ENCODE peak calls at places on chromosomes 12 and 14, in seven cellular contexts. M, O, P, K, H, J and B are unnamed samples.

GRCh38 chr12:50387972-50388478 is 8.4 kb downstream of the FAM186A start:
- DNase-seq in P (no peak), M (no peak), H (no peak), K (peak; percentile 33), O (no peak), J (no peak), B (no peak)

GRCh38 chr12:4107436-4107878 is 166.1 kb upstream of the CCND2 start:
- DNase-seq in M (no peak), H (peak; percentile 31), O (no peak), P (peak; percentile 39), K (peak; percentile 25), J (no peak), B (peak; percentile 30)

GRCh38 chr12:104237930-104238329 is 22.4 kb downstream of the TXNRD1 start:
- DNase-seq in M (no peak), P (no peak), K (no peak), H (no peak), O (no peak), J (no peak), B (no peak)

GRCh38 chr12:119206348-119207075 is 27.8 kb downstream of the HSPB8 start:
- DNase-seq in J (no peak), O (no peak), M (no peak), P (no peak), K (peak; percentile 34), H (no peak), B (no peak)

GRCh38 chr12:51887476-51888315 is at the start of gene ANKRD33:
- DNase-seq in M (no peak), K (peak; percentile 98), J (no peak), H (no peak), O (no peak), P (no peak), B (no peak)

GRCh38 chr12:22275847-22276246 is 58.7 kb downstream of the ST8SIA1 start:
- DNase-seq in J (peak; percentile 66), O (peak; percentile 98), M (peak; percentile 62), P (no peak), H (peak; percentile 28), K (peak; percentile 80), B (peak; percentile 83)

GRCh38 chr12:104358353-104359003 is 54.9 kb downstream of the EID3 start:
- DNase-seq in O (no peak), P (peak; percentile 43), J (peak; percentile 42), K (peak; percentile 56), M (peak; percentile 73), H (peak; percentile 70), B (no peak)

GRCh38 chr12:49342914-49343731 is 3.6 kb upstream of the DNAJC22 start:
- DNase-seq in K (peak; percentile 33), P (no peak), M (no peak), O (no peak), J (no peak), H (peak; percentile 15), B (no peak)

GRCh38 chr14:65229431-65230286 is 127.3 kb upstream of the MAX start:
- DNase-seq in P (no peak), H (peak; percentile 20), J (no peak), O (peak; percentile 51), K (no peak), M (peak; percentile 56), B (no peak)

GRCh38 chr12:121668750-121669524 is 517 bp downstream of the MORN3 start:
- DNase-seq in K (peak; percentile 77), M (no peak), O (no peak), J (no peak), P (peak; percentile 24), H (no peak), B (no peak)

GRCh38 chr12:52528641-52529143 is 8.5 kb upstream of the KRT5 start:
- DNase-seq in H (peak; percentile 54), K (no peak), P (no peak), O (no peak), M (no peak), J (peak; percentile 69), B (no peak)

GRCh38 chr12:58416211-58416610 is 474.8 kb downstream of the ATP23 start:
- DNase-seq in J (no peak), M (no peak), O (peak; percentile 76), H (no peak), K (no peak), P (no peak), B (no peak)

GRCh38 chr14:91403069-91403600 is 14.5 kb downstream of the CCDC88C start:
- DNase-seq in P (no peak), M (peak; percentile 31), K (no peak), H (no peak), J (no peak), O (no peak), B (no peak)
- H3K4me3 ChIP-seq in P (peak overlapping the region; percentile 40), M (peak overlapping the region; percentile 23), K (no peak overlapping the region), H (peak overlapping the region; percentile 3), J (no peak overlapping the region), O (no peak overlapping the region), B (no peak overlapping the region)

GRCh38 chr12:29639893-29640495 is 142.5 kb upstream of the OVCH1 start:
- DNase-seq in M (no peak), O (no peak), K (no peak), P (no peak), J (no peak), H (no peak), B (no peak)

GRCh38 chr12:29644536-29645162 is 139.1 kb downstream of the TMTC1 start:
- DNase-seq in J (no peak), M (no peak), H (no peak), P (no peak), K (no peak), O (no peak), B (no peak)

GRCh38 chr12:29638528-29638927 is 141.0 kb upstream of the OVCH1 start:
- DNase-seq in J (no peak), P (no peak), O (no peak), H (no peak), M (no peak), K (no peak), B (no peak)

DNA sequence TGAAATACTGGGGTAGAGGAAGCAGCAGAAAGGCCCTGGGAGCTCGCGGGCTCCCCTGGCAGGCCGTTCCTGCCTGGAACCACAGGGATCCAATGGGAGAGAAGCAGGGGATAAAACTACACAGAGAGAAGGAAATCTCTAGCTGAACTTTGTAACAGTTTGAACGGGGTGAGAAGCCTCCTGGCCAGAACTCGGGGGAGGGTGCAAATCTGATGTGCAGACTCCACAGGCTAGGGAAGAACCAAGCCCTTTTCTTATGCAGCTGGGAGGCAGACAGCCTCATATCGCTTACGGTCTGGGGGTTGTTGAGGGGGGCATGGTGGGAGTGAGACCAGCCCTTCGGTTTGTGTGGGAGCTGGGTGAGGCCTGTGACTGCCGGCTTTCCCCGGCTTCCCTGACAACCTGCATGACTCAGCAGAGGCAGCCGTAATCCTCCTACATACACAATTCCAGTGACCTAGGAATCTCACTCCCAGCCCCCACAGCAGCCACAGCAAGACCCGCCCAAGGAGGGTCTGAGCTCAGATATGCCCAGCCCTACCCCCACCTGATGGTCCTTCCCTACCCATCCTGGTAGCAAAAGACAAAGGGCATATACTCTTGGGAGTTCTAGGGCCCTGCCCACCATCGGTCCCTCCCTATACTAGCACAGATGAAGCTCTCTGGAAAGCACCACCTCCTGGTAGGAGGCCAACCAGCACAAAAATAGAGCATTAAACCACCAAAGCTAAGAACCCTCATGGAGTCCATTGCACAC is 143.0 kb downstream of the TMTC1 start:
- DNase-seq in O (peak; percentile 71), P (no peak), K (peak; percentile 41), H (no peak), J (no peak), M (no peak), B (no peak)
- H3K4me3 ChIP-seq in O (no peak overlapping the region), P (no peak overlapping the region), K (no peak overlapping the region), H (no peak overlapping the region), J (no peak overlapping the region), M (no peak overlapping the region), B (no peak overlapping the region)

GRCh38 chr14:71190691-71191090 is 283.4 kb downstream of the PCNX1 start:
- DNase-seq in M (no peak), H (no peak), P (no peak), K (no peak), O (no peak), J (no peak), B (no peak)

GRCh38 chr14:71193663-71194062 is 286.4 kb downstream of the PCNX1 start:
- DNase-seq in J (no peak), H (no peak), O (no peak), K (no peak), P (no peak), M (no peak), B (no peak)

GRCh38 chr14:71183856-71184255 is 276.6 kb downstream of the PCNX1 start:
- DNase-seq in P (no peak), K (no peak), M (no peak), J (no peak), O (no peak), H (no peak), B (no peak)

DNA sequence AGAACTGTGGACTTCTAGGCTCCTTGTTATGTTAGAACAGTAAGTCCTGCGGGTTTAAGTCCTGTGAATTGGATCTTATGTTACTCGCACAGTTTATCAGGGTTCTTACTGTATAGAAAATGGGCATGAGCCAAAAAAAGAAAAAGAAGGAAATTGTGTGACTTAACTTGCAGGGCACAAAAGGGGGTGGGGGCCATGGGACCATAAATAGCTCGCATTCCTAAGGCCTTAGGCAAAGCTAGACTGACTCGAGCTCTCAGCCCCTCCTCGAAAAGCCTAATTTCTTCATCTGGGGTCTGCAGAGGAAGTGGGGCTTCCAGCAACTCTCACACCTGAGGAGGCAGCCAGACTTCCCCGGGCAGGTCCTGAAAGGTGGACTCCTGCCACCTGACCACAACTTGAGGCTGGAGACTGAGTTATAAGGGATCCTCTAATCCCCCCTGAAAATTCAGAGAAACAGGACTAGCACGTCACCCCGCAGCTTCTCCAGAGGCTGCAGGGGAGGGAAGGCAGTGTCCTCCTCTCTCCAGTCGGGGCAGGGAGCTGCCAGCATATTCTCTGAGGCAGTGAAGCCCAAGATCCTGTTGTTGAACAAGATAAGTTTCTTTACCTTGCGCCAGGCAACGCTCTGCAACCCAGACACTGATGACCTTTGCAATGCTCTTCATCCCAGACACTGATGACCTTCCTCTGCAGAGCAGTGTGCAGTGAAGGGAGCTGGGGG is 280.5 kb downstream of the PCNX1 start:
- DNase-seq in P (no peak), H (no peak), M (no peak), O (no peak), K (no peak), J (no peak), B (no peak)
- H3K4me3 ChIP-seq in P (no peak overlapping the region), H (no peak overlapping the region), M (no peak overlapping the region), O (no peak overlapping the region), K (no peak overlapping the region), J (no peak overlapping the region), B (no peak overlapping the region)

GRCh38 chr12:67161322-67161918 is 107.7 kb upstream of the CAND1 start:
- DNase-seq in O (peak; percentile 12), H (peak; percentile 36), K (peak; percentile 49), P (no peak), J (no peak), M (no peak), B (no peak)

GRCh38 chr12:67154876-67155275 is 114.3 kb upstream of the CAND1 start:
- DNase-seq in M (no peak), H (no peak), O (no peak), K (no peak), J (no peak), P (no peak), B (no peak)

GRCh38 chr12:67151891-67152290 is 117.3 kb upstream of the CAND1 start:
- DNase-seq in M (no peak), P (no peak), J (no peak), H (no peak), O (no peak), K (no peak), B (no peak)

GRCh38 chr12:67155863-67156262 is 113.3 kb upstream of the CAND1 start:
- DNase-seq in P (no peak), K (peak; percentile 54), M (no peak), J (no peak), H (no peak), O (peak; percentile 26), B (no peak)
- H3K4me3 ChIP-seq in P (no peak overlapping the region), K (no peak overlapping the region), M (no peak overlapping the region), J (no peak overlapping the region), H (no peak overlapping the region), O (no peak overlapping the region), B (no peak overlapping the region)